ENCODE peak calls at places on chromosomes 11 and 22, in four cellular contexts. One of them, this sample, is unnamed.

GRCh38 chr11:266676-267439 is 11.3 kb upstream of the NLRP6 start:
- DNase-seq in NCI-H1930: no peak
- DNase-seq in activated naive CD8-positive, alpha-beta T cell treated with anti-CD3 and anti-CD28 coated beads, Interleukin-2, amount 50 U/mL, for 24 hours: peak
- DNase-seq in astrocyte: no peak
- DNase-seq in this sample: no peak

GRCh38 chr11:86064236-86064803 is 4.6 kb downstream of the PICALM start:
- DNase-seq in NCI-H1930: no peak
- DNase-seq in activated naive CD8-positive, alpha-beta T cell treated with anti-CD3 and anti-CD28 coated beads, Interleukin-2, amount 50 U/mL, for 24 hours: no peak
- DNase-seq in astrocyte: peak
- DNase-seq in this sample: no peak

GRCh38 chr22:17832665-17833064 is 58.4 kb upstream of the BID start:
- DNase-seq in NCI-H1930: no peak
- DNase-seq in activated naive CD8-positive, alpha-beta T cell treated with anti-CD3 and anti-CD28 coated beads, Interleukin-2, amount 50 U/mL, for 24 hours: no peak
- DNase-seq in astrocyte: no peak
- DNase-seq in this sample: no peak

GRCh38 chr11:2885017-2885675 is 429 bp downstream of the CDKN1C start:
- DNase-seq in NCI-H1930: peak
- DNase-seq in activated naive CD8-positive, alpha-beta T cell treated with anti-CD3 and anti-CD28 coated beads, Interleukin-2, amount 50 U/mL, for 24 hours: peak
- DNase-seq in astrocyte: no peak
- DNase-seq in this sample: no peak

GRCh38 chr22:37416389-37416788 is 10.9 kb downstream of the ELFN2 start:
- DNase-seq in NCI-H1930: no peak
- DNase-seq in activated naive CD8-positive, alpha-beta T cell treated with anti-CD3 and anti-CD28 coated beads, Interleukin-2, amount 50 U/mL, for 24 hours: no peak
- DNase-seq in astrocyte: no peak
- DNase-seq in this sample: no peak

GRCh38 chr22:30747493-30747892 is 52.8 kb downstream of the OSBP2 start:
- DNase-seq in NCI-H1930: no peak
- DNase-seq in activated naive CD8-positive, alpha-beta T cell treated with anti-CD3 and anti-CD28 coated beads, Interleukin-2, amount 50 U/mL, for 24 hours: no peak
- DNase-seq in astrocyte: no peak
- DNase-seq in this sample: no peak

GRCh38 chr11:34881900-34882299 is 34.3 kb downstream of the APIP start:
- DNase-seq in NCI-H1930: no peak
- DNase-seq in activated naive CD8-positive, alpha-beta T cell treated with anti-CD3 and anti-CD28 coated beads, Interleukin-2, amount 50 U/mL, for 24 hours: no peak
- DNase-seq in astrocyte: no peak
- DNase-seq in this sample: no peak

GRCh38 chr22:45742866-45743450 is 71.3 kb downstream of the ATXN10 start:
- DNase-seq in NCI-H1930: no peak
- DNase-seq in activated naive CD8-positive, alpha-beta T cell treated with anti-CD3 and anti-CD28 coated beads, Interleukin-2, amount 50 U/mL, for 24 hours: no peak
- DNase-seq in astrocyte: peak
- DNase-seq in this sample: no peak

GRCh38 chr11:94793002-94793401 is 24.8 kb downstream of the AMOTL1 start:
- DNase-seq in NCI-H1930: no peak
- DNase-seq in activated naive CD8-positive, alpha-beta T cell treated with anti-CD3 and anti-CD28 coated beads, Interleukin-2, amount 50 U/mL, for 24 hours: no peak
- DNase-seq in astrocyte: no peak
- DNase-seq in this sample: no peak

GRCh38 chr22:22748297-22748743 is 103.9 kb downstream of the GGTLC2 start:
- DNase-seq in NCI-H1930: peak
- DNase-seq in activated naive CD8-positive, alpha-beta T cell treated with anti-CD3 and anti-CD28 coated beads, Interleukin-2, amount 50 U/mL, for 24 hours: peak
- DNase-seq in astrocyte: peak
- DNase-seq in this sample: no peak

GRCh38 chr11:78230161-78230877 is 41.6 kb downstream of the USP35 start:
- DNase-seq in NCI-H1930: no peak
- DNase-seq in activated naive CD8-positive, alpha-beta T cell treated with anti-CD3 and anti-CD28 coated beads, Interleukin-2, amount 50 U/mL, for 24 hours: no peak
- DNase-seq in astrocyte: no peak
- DNase-seq in this sample: no peak

GRCh38 chr11:92018332-92018731 is 206.3 kb upstream of the FAT3 start:
- DNase-seq in NCI-H1930: no peak
- DNase-seq in activated naive CD8-positive, alpha-beta T cell treated with anti-CD3 and anti-CD28 coated beads, Interleukin-2, amount 50 U/mL, for 24 hours: no peak
- DNase-seq in astrocyte: no peak
- DNase-seq in this sample: no peak

GRCh38 chr22:45638834-45639746 is 32.5 kb upstream of the ATXN10 start:
- DNase-seq in NCI-H1930: no peak
- DNase-seq in activated naive CD8-positive, alpha-beta T cell treated with anti-CD3 and anti-CD28 coated beads, Interleukin-2, amount 50 U/mL, for 24 hours: no peak
- DNase-seq in astrocyte: peak
- DNase-seq in this sample: no peak

GRCh38 chr22:32502346-32502745 is 27.7 kb downstream of the FBXO7 start:
- DNase-seq in NCI-H1930: no peak
- DNase-seq in activated naive CD8-positive, alpha-beta T cell treated with anti-CD3 and anti-CD28 coated beads, Interleukin-2, amount 50 U/mL, for 24 hours: no peak
- DNase-seq in astrocyte: no peak
- DNase-seq in this sample: no peak

GRCh38 chr22:35883028-35883620 is 145.5 kb downstream of the RBFOX2 start:
- DNase-seq in NCI-H1930: no peak
- DNase-seq in activated naive CD8-positive, alpha-beta T cell treated with anti-CD3 and anti-CD28 coated beads, Interleukin-2, amount 50 U/mL, for 24 hours: no peak
- DNase-seq in astrocyte: peak
- DNase-seq in this sample: no peak

GRCh38 chr22:50196256-50196655 is 4.6 kb upstream of the SELENOO start:
- DNase-seq in NCI-H1930: no peak
- DNase-seq in activated naive CD8-positive, alpha-beta T cell treated with anti-CD3 and anti-CD28 coated beads, Interleukin-2, amount 50 U/mL, for 24 hours: no peak
- DNase-seq in astrocyte: no peak
- DNase-seq in this sample: no peak

GRCh38 chr11:109426442-109426841 is 4.5 kb downstream of the C11orf87 start:
- DNase-seq in NCI-H1930: no peak
- DNase-seq in activated naive CD8-positive, alpha-beta T cell treated with anti-CD3 and anti-CD28 coated beads, Interleukin-2, amount 50 U/mL, for 24 hours: no peak
- DNase-seq in astrocyte: no peak
- DNase-seq in this sample: no peak

GRCh38 chr22:33335611-33336279 is 277.6 kb upstream of the SYN3 start:
- DNase-seq in NCI-H1930: no peak
- DNase-seq in activated naive CD8-positive, alpha-beta T cell treated with anti-CD3 and anti-CD28 coated beads, Interleukin-2, amount 50 U/mL, for 24 hours: no peak
- DNase-seq in astrocyte: no peak
- DNase-seq in this sample: no peak

GRCh38 chr22:27987557-27987956 is 68.5 kb upstream of the PITPNB start:
- DNase-seq in NCI-H1930: no peak
- DNase-seq in activated naive CD8-positive, alpha-beta T cell treated with anti-CD3 and anti-CD28 coated beads, Interleukin-2, amount 50 U/mL, for 24 hours: no peak
- DNase-seq in astrocyte: peak
- DNase-seq in this sample: no peak

GRCh38 chr11:114260483-114260882 is 35.7 kb upstream of the NNMT start:
- DNase-seq in NCI-H1930: no peak
- DNase-seq in activated naive CD8-positive, alpha-beta T cell treated with anti-CD3 and anti-CD28 coated beads, Interleukin-2, amount 50 U/mL, for 24 hours: no peak
- DNase-seq in astrocyte: no peak
- DNase-seq in this sample: no peak

GRCh38 chr11:14119357-14119756 is 156.8 kb downstream of the SPON1 start:
- DNase-seq in NCI-H1930: no peak
- DNase-seq in activated naive CD8-positive, alpha-beta T cell treated with anti-CD3 and anti-CD28 coated beads, Interleukin-2, amount 50 U/mL, for 24 hours: peak
- DNase-seq in astrocyte: no peak
- DNase-seq in this sample: no peak

GRCh38 chr11:12889243-12889642 is 119.9 kb upstream of the RASSF10 start:
- DNase-seq in NCI-H1930: no peak
- DNase-seq in activated naive CD8-positive, alpha-beta T cell treated with anti-CD3 and anti-CD28 coated beads, Interleukin-2, amount 50 U/mL, for 24 hours: no peak
- DNase-seq in astrocyte: peak
- DNase-seq in this sample: no peak

GRCh38 chr11:120807414-120808150 is 216.3 kb upstream of the TBCEL start:
- DNase-seq in NCI-H1930: no peak
- DNase-seq in activated naive CD8-positive, alpha-beta T cell treated with anti-CD3 and anti-CD28 coated beads, Interleukin-2, amount 50 U/mL, for 24 hours: no peak
- DNase-seq in astrocyte: peak
- DNase-seq in this sample: no peak

GRCh38 chr11:88814076-88814475 is 251.7 kb downstream of the GRM5 start:
- DNase-seq in NCI-H1930: no peak
- DNase-seq in activated naive CD8-positive, alpha-beta T cell treated with anti-CD3 and anti-CD28 coated beads, Interleukin-2, amount 50 U/mL, for 24 hours: no peak
- DNase-seq in astrocyte: no peak
- DNase-seq in this sample: no peak

GRCh38 chr22:35749808-35750207 is 32.1 kb downstream of the APOL5 start:
- DNase-seq in NCI-H1930: no peak
- DNase-seq in activated naive CD8-positive, alpha-beta T cell treated with anti-CD3 and anti-CD28 coated beads, Interleukin-2, amount 50 U/mL, for 24 hours: no peak
- DNase-seq in astrocyte: peak
- DNase-seq in this sample: no peak

GRCh38 chr11:118343248-118343647 is 743 bp upstream of the CD3D start:
- DNase-seq in NCI-H1930: no peak
- DNase-seq in activated naive CD8-positive, alpha-beta T cell treated with anti-CD3 and anti-CD28 coated beads, Interleukin-2, amount 50 U/mL, for 24 hours: peak
- DNase-seq in astrocyte: no peak
- DNase-seq in this sample: no peak

GRCh38 chr11:100863080-100863581 is 176.0 kb downstream of the ARHGAP42 start:
- DNase-seq in NCI-H1930: no peak
- DNase-seq in activated naive CD8-positive, alpha-beta T cell treated with anti-CD3 and anti-CD28 coated beads, Interleukin-2, amount 50 U/mL, for 24 hours: no peak
- DNase-seq in astrocyte: peak
- DNase-seq in this sample: no peak

GRCh38 chr11:58188770-58189169 is at the start of gene OR9Q2:
- DNase-seq in NCI-H1930: no peak
- DNase-seq in activated naive CD8-positive, alpha-beta T cell treated with anti-CD3 and anti-CD28 coated beads, Interleukin-2, amount 50 U/mL, for 24 hours: no peak
- DNase-seq in astrocyte: no peak
- DNase-seq in this sample: no peak

GRCh38 chr22:47207387-47207786 is 444.9 kb downstream of the TBC1D22A start:
- DNase-seq in NCI-H1930: no peak
- DNase-seq in activated naive CD8-positive, alpha-beta T cell treated with anti-CD3 and anti-CD28 coated beads, Interleukin-2, amount 50 U/mL, for 24 hours: no peak
- DNase-seq in astrocyte: no peak
- DNase-seq in this sample: no peak

This sample was measured in NCI-H1417 treated with DMSO at 0.1 percent for 48 hours.